ENCODE peak calls at places on chromosomes 16 and 17, in eight cellular contexts. T, Q, Z, D, O, U, V and A are unnamed samples.

GRCh38 chr16:68378436-68379415 is 67.9 kb downstream of the PRMT7 start:
- DNase-seq in Q (no peak), Z (no peak), V (no peak), U (no peak), T (no peak), D (no peak), O (no peak), A (no peak)

GRCh38 chr16:84299734-84300440 is 5.2 kb downstream of the WFDC1 start:
- DNase-seq in V (no peak), Z (no peak), U (no peak), T (no peak), Q (no peak), D (no peak), O (no peak), A (no peak)

GRCh38 chr17:48429638-48430586 is at the start of gene SKAP1:
- DNase-seq in Z (no peak), T (no peak), D (no peak), V (no peak), U (peak), Q (no peak), O (no peak), A (no peak)

GRCh38 chr17:79659376-79659775 is 48.5 kb upstream of the RBFOX3 start:
- DNase-seq in V (peak), O (no peak), U (no peak), Q (no peak), T (no peak), Z (no peak), D (no peak), A (no peak)

GRCh38 chr17:46772879-46773620 is 45.4 kb downstream of the WNT3 start:
- DNase-seq in O (no peak), V (no peak), T (no peak), Q (no peak), D (peak), Z (no peak), U (no peak), A (no peak)

GRCh38 chr17:73340093-73340596 is 28.3 kb upstream of the CDC42EP4 start:
- DNase-seq in O (no peak), Q (peak), V (peak), D (peak), T (peak), Z (no peak), U (peak), A (peak)

GRCh38 chr17:31156326-31156725 is 61.5 kb downstream of the NF1 start:
- DNase-seq in V (no peak), D (no peak), Q (peak), U (no peak), O (no peak), Z (no peak), T (no peak), A (no peak)

GRCh38 chr16:10339777-10340752 is 45.8 kb upstream of the ATF7IP2 start:
- DNase-seq in Z (no peak), O (no peak), T (no peak), V (no peak), Q (no peak), U (no peak), D (no peak), A (no peak)

GRCh38 chr17:36937001-36937960 is at the start of gene LHX1:
- DNase-seq in O (no peak), Z (no peak), T (no peak), D (no peak), V (no peak), U (no peak), Q (no peak), A (no peak)

GRCh38 chr17:76139801-76140660 is 1.0 kb downstream of the FOXJ1 start:
- DNase-seq in Z (no peak), O (no peak), V (no peak), T (no peak), D (no peak), Q (no peak), U (peak), A (no peak)

GRCh38 chr16:86029131-86029741 is 130.3 kb downstream of the IRF8 start:
- DNase-seq in O (no peak), T (peak), V (no peak), U (peak), D (peak), Z (peak), Q (peak), A (no peak)

GRCh38 chr16:24834459-24835335 is 11.1 kb upstream of the SLC5A11 start:
- DNase-seq in V (no peak), Z (no peak), U (peak), Q (no peak), O (no peak), D (peak), T (peak), A (no peak)

GRCh38 chr16:9360075-9360474 is 268.6 kb downstream of the HAPSTR1 start:
- DNase-seq in U (no peak), V (no peak), Q (no peak), T (no peak), D (no peak), Z (no peak), O (no peak), A (no peak)

GRCh38 chr16:56964243-56965148 is 2.7 kb downstream of the CETP start:
- DNase-seq in T (peak), Q (peak), Z (peak), V (peak), U (peak), O (no peak), D (peak), A (no peak)

GRCh38 chr16:75308011-75308410 is 56.6 kb upstream of the BCAR1 start:
- DNase-seq in D (no peak), T (no peak), O (no peak), V (no peak), Z (no peak), U (no peak), Q (no peak), A (no peak)

GRCh38 chr17:489758-490329 is 137.2 kb upstream of the RPH3AL start:
- DNase-seq in D (peak), T (peak), Q (no peak), O (peak), U (peak), V (no peak), Z (no peak), A (no peak)

GRCh38 chr17:13362341-13363122 is 239.2 kb downstream of the HS3ST3A1 start:
- DNase-seq in T (no peak), O (no peak), D (peak), V (no peak), Q (no peak), Z (no peak), U (no peak), A (no peak)

GRCh38 chr16:8963825-8964441 is at the start of gene USP7:
- DNase-seq in O (no peak), U (peak), D (peak), Z (peak), V (peak), Q (peak), T (peak), A (peak)

GRCh38 chr16:68356249-68356918 is 45.6 kb downstream of the PRMT7 start:
- DNase-seq in V (peak), D (peak), O (no peak), Z (no peak), T (no peak), U (no peak), Q (no peak), A (no peak)

GRCh38 chr16:85465328-85466307 is 147.5 kb upstream of the GSE1 start:
- DNase-seq in V (peak), Z (peak), Q (peak), U (peak), D (no peak), T (peak), O (no peak), A (no peak)

GRCh38 chr16:57984443-57985203 is 13.7 kb upstream of the CNGB1 start:
- DNase-seq in O (no peak), Q (peak), Z (peak), U (peak), T (peak), V (peak), D (peak), A (peak)

GRCh38 chr17:57597531-57598453 is 147.3 kb downstream of the CCDC182 start:
- DNase-seq in D (peak), T (peak), Z (peak), U (peak), V (peak), O (peak), Q (no peak), A (no peak)
- H3K27ac ChIP-seq in D (no peak), T (no peak), Z (peak), U (no peak), V (no peak), O (no peak), Q (peak), A (no peak)

GRCh38 chr17:68601565-68602266 is 549 bp upstream of the FAM20A start:
- DNase-seq in U (no peak), Z (no peak), Q (no peak), O (no peak), D (no peak), V (no peak), T (no peak), A (no peak)

GRCh38 chr17:68602267-68602644 is 1.1 kb upstream of the FAM20A start:
- DNase-seq in Z (no peak), T (no peak), V (no peak), O (no peak), Q (no peak), D (no peak), U (no peak), A (no peak)

GRCh38 chr17:68603663-68604062 is 2.5 kb upstream of the FAM20A start:
- DNase-seq in D (no peak), U (no peak), Q (no peak), T (no peak), V (no peak), Z (no peak), O (no peak), A (no peak)

GRCh38 chr17:68600881-68601564 is at the start of gene FAM20A:
- DNase-seq in Q (no peak), O (no peak), D (peak), U (peak), T (peak), V (no peak), Z (peak), A (no peak)

GRCh38 chr17:68603027-68603426 is 1.9 kb upstream of the FAM20A start:
- DNase-seq in U (no peak), D (no peak), T (no peak), Z (no peak), V (peak), O (no peak), Q (no peak), A (no peak)
- H3K27ac ChIP-seq in U (no peak), D (no peak), T (no peak), Z (peak), V (no peak), O (no peak), Q (no peak), A (no peak)

GRCh38 chr16:11360581-11360980 is 15.3 kb downstream of the RMI2 start:
- DNase-seq in D (no peak), U (no peak), Q (no peak), V (no peak), T (no peak), Z (no peak), O (no peak), A (no peak)

GRCh38 chr16:11361043-11361442 is 15.8 kb downstream of the RMI2 start:
- DNase-seq in D (no peak), T (peak), Q (no peak), O (no peak), V (no peak), Z (no peak), U (no peak), A (no peak)

GRCh38 chr16:11367483-11367906 is 22.2 kb downstream of the RMI2 start:
- DNase-seq in V (no peak), T (no peak), Z (no peak), Q (no peak), U (no peak), D (no peak), O (no peak), A (no peak)

GRCh38 chr16:11361751-11362742 is 16.8 kb downstream of the RMI2 start:
- DNase-seq in D (no peak), Q (no peak), V (no peak), O (no peak), Z (no peak), U (no peak), T (peak), A (no peak)

GRCh38 chr16:11363927-11364258 is 18.6 kb downstream of the RMI2 start:
- DNase-seq in Q (no peak), V (no peak), O (no peak), T (no peak), Z (no peak), D (no peak), U (no peak), A (no peak)
- H3K27ac ChIP-seq in Q (peak), V (peak), O (no peak), T (no peak), Z (no peak), D (no peak), U (no peak), A (peak)

DNA sequence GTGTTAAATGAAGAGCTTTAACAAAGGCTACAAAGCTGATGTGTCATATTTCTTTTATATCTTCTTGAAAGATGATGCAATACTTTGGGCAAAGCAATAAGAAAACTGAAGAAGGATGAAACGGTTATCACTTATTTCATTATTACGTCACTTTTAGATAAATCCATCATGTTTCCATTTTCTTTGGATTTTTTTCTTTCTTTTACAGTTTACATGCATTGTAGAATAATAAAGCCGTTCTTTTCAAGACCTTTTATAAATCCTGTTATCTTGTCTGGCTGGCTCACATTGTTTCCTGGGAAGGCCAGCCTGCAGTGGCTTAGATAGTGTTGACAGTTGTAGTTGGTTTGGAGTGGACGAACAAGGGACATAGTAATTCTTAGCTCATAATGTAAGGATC is 28.9 kb downstream of the TANC2 start:
- DNase-seq in D (no peak), U (no peak), Z (no peak), O (no peak), T (no peak), V (no peak), Q (no peak), A (no peak)
- H3K27ac ChIP-seq in D (no peak), U (no peak), Z (no peak), O (no peak), T (no peak), V (no peak), Q (no peak), A (peak)